ENCODE peak calls at places on chromosomes 16 and 17, in five cellular contexts. V, P, I, Y and N are unnamed samples.

GRCh38 chr17:5587431-5588032 is 3.2 kb upstream of the NLRP1 start:
- DNase-seq in V (peak), P (peak), I (peak), Y (peak), N (peak)

GRCh38 chr16:89949121-89949742 is 677 bp downstream of the DEF8 start:
- DNase-seq in V (no peak), P (no peak), I (no peak), Y (no peak), N (peak)

GRCh38 chr16:87425941-87426340 is 33.8 kb downstream of the MAP1LC3B start:
- DNase-seq in V (no peak), P (no peak), I (no peak), Y (no peak), N (no peak)

GRCh38 chr17:83065660-83066542 is 13.5 kb upstream of the METRNL start:
- DNase-seq in V (no peak), P (no peak), I (no peak), Y (no peak), N (peak)

GRCh38 chr16:27363797-27364196 is 38.2 kb upstream of the IL21R start:
- DNase-seq in V (no peak), P (peak), I (no peak), Y (no peak), N (no peak)

GRCh38 chr17:65553009-65553645 is 8.3 kb downstream of the AXIN2 start:
- DNase-seq in V (peak), P (no peak), I (no peak), Y (no peak), N (no peak)

GRCh38 chr16:57800213-57801097 is 1.8 kb downstream of the KIFC3 start:
- DNase-seq in V (no peak), P (no peak), I (no peak), Y (no peak), N (no peak)

GRCh38 chr17:13079010-13079409 is 61.2 kb upstream of the ELAC2 start:
- DNase-seq in V (peak), P (no peak), I (no peak), Y (no peak), N (no peak)

GRCh38 chr17:28549274-28550132 is 2.9 kb downstream of the UNC119 start:
- DNase-seq in V (no peak), P (no peak), I (peak), Y (peak), N (peak)

GRCh38 chr16:73046484-73047214 is 1.3 kb downstream of the ZFHX3 start:
- DNase-seq in V (no peak), P (peak), I (no peak), Y (no peak), N (no peak)

GRCh38 chr17:32953062-32953461 is 25.1 kb downstream of the TMEM98 start:
- DNase-seq in V (no peak), P (no peak), I (no peak), Y (no peak), N (no peak)

GRCh38 chr17:71975331-71975801 is 145.5 kb upstream of the SOX9 start:
- DNase-seq in V (peak), P (peak), I (no peak), Y (no peak), N (no peak)

GRCh38 chr16:65318138-65318537 is 196.3 kb upstream of the CDH11 start:
- DNase-seq in V (peak), P (no peak), I (no peak), Y (no peak), N (no peak)

GRCh38 chr16:57113042-57113453 is 20.7 kb downstream of the CPNE2 start:
- DNase-seq in V (peak), P (no peak), I (no peak), Y (no peak), N (no peak)

GRCh38 chr17:73695035-73695738 is 50.9 kb upstream of the SDK2 start:
- DNase-seq in V (no peak), P (no peak), I (no peak), Y (no peak), N (no peak)

GRCh38 chr17:8799001-8799850 is at the start of gene MFSD6L:
- DNase-seq in V (no peak), P (no peak), I (no peak), Y (no peak), N (peak)

GRCh38 chr16:49723310-49723709 is 132.6 kb downstream of the ZNF423 start:
- DNase-seq in V (no peak), P (no peak), I (no peak), Y (no peak), N (no peak)

GRCh38 chr17:64130559-64131001 is 636 bp upstream of the ERN1 start:
- DNase-seq in V (peak), P (peak), I (peak), Y (peak), N (peak)

GRCh38 chr17:82031303-82031884 is at the start of gene RAC3:
- DNase-seq in V (no peak), P (peak), I (peak), Y (peak), N (no peak)

GRCh38 chr17:31235110-31235509 is 61.9 kb downstream of the OMG start:
- DNase-seq in V (no peak), P (no peak), I (no peak), Y (no peak), N (no peak)

GRCh38 chr17:61237275-61237674 is 162.4 kb upstream of the TBX2 start:
- DNase-seq in V (no peak), P (no peak), I (no peak), Y (no peak), N (no peak)

GRCh38 chr17:34306466-34306865 is 12.8 kb upstream of the CCL8 start:
- DNase-seq in V (peak), P (peak), I (no peak), Y (no peak), N (no peak)
- TF ChIP-seq CTCF in V (peak), P (no peak), I (no peak), Y (no peak), N (no peak)

GRCh38 chr17:58352018-58352842 is at the start of gene SUPT4H1:
- DNase-seq in V (peak), P (peak), I (peak), Y (peak), N (peak)
- TF ChIP-seq CTCF in V (peak), P (no peak), I (no peak), Y (no peak), N (no peak)

GRCh38 chr16:55376567-55377167 is 52.7 kb downstream of the IRX6 start:
- DNase-seq in V (no peak), P (no peak), I (no peak), Y (no peak), N (no peak)
- TF ChIP-seq CTCF in V (no peak), P (no peak), I (no peak), Y (no peak), N (no peak)

GRCh38 chr16:50818380-50818779 is 76.5 kb downstream of the CYLD start:
- DNase-seq in V (no peak), P (no peak), I (no peak), Y (no peak), N (no peak)

GRCh38 chr16:50820225-50820624 is 78.3 kb downstream of the CYLD start:
- DNase-seq in V (no peak), P (no peak), I (no peak), Y (no peak), N (no peak)

GRCh38 chr16:50822671-50823070 is 80.8 kb downstream of the CYLD start:
- DNase-seq in V (no peak), P (no peak), I (no peak), Y (no peak), N (no peak)

GRCh38 chr16:50819706-50820105 is 77.8 kb downstream of the CYLD start:
- DNase-seq in V (no peak), P (no peak), I (no peak), Y (no peak), N (no peak)

GRCh38 chr16:50821586-50821985 is 79.7 kb downstream of the CYLD start:
- DNase-seq in V (no peak), P (peak), I (no peak), Y (no peak), N (no peak)
- TF ChIP-seq CTCF in V (peak), P (peak), I (no peak), Y (no peak), N (no peak)

DNA sequence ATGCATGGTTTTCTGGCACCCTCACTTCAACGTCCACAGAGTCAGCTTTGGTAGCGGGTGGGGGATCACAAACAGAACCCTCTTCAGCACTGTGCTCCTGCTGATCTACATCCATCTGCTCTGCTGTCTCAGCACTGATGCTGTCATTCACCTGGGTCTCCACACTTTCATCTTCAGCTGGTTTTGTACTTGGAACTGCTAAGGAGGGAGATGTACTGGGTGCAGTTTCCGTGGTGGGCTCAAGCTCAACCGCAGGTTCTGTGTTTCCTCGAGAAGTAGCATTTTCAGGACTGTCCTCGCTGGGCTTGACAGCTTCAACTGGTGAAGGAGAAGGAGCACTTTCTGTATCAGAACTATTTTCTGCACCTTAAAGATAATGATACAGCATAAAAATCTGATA is 101.8 kb downstream of the TTC19 start:
- DNase-seq in V (no peak), P (no peak), I (no peak), Y (no peak), N (no peak)
- TF ChIP-seq CTCF in V (no peak), P (no peak), I (no peak), Y (no peak), N (no peak)

DNA sequence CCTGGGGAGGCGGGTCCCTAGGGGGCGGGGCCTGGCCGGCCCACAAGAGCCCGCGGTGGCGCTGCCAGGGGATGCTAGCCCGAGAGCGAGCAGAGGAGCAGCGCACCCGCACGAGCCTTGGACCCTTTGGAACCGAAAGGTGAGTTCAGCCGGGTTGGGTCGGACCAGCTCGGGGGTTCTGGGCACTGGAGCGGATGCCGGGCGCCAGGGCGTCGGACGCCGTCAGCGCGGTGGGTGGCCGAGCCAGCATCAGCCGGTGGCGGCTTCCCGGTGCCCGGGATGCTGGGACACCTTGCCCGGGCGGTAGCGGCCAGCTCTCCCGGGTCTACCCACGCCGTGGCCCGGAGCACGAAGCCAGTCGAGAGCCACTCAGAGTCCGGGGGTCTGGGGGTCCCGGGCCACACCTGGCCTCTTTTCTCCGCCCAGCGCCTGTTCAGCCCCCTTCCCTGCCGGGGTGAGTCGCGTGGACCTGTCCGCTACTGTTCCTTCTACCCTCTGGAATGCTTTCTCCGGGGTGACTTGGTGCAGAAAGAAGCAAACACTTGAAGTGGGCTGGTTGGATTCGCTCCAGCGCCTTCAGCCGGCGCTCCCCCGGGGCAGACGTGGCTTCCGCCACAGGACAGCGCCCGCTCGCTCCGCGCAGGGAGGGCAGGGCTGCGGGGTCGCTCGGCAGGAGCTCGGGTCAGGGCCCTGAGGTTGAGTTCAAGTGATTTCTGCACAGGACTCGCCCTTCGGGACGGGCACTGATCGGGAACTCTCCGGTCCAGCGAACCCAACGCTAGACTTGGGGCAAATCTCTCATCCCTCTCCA is at the start of gene SCNN1G:
- DNase-seq in V (no peak), P (no peak), I (peak), Y (no peak), N (no peak)
- TF ChIP-seq CTCF in V (no peak), P (peak), I (no peak), Y (no peak), N (peak)

GRCh38 chr17:44969144-44969780 is 1.2 kb upstream of the C1QL1 start:
- DNase-seq in V (no peak), P (no peak), I (no peak), Y (no peak), N (no peak)

GRCh38 chr17:44970136-44970737 is 2.1 kb upstream of the C1QL1 start:
- DNase-seq in V (peak), P (no peak), I (no peak), Y (no peak), N (peak)

GRCh38 chr17:44972953-44973352 is 4.8 kb upstream of the C1QL1 start:
- DNase-seq in V (peak), P (peak), I (no peak), Y (no peak), N (no peak)

GRCh38 chr17:44968225-44969143 is at the start of gene C1QL1:
- DNase-seq in V (peak), P (peak), I (peak), Y (peak), N (peak)

DNA sequence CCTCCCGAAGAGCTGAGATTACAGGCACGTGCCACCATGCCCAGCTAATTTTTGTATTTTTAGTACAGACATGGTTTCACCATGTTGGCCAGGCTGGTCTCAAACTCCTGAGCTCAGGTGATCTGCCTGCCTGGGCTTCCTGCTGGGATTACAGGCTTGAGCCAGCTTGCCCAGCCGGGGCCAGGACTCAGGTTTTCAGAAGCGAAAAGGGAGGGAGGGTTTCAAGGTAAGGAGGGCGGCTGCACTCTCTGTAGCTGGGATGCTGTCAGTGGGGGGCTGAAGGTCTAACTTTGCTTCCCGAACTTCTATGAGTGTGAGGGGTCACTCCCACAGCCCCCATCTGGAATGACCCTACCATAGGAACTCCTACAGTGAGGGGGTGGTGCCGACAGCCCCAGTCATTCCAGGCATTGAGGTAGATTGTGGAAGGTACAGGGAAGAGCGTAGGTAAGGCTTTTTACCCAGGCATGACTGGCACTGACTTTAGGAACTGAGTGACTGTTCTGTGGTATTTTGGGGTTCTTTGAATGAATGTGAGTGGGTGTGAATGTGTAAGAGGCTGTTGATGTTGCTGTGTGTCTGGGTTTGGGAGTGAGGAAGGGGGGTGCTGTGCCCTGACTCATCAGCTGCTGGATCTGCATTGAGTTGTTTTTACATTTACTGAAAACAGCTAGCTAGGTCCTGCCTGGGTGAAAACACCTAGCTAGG is 3.8 kb upstream of the C1QL1 start:
- DNase-seq in V (peak), P (no peak), I (no peak), Y (no peak), N (peak)
- TF ChIP-seq CTCF in V (no peak), P (no peak), I (no peak), Y (no peak), N (no peak)

DNA sequence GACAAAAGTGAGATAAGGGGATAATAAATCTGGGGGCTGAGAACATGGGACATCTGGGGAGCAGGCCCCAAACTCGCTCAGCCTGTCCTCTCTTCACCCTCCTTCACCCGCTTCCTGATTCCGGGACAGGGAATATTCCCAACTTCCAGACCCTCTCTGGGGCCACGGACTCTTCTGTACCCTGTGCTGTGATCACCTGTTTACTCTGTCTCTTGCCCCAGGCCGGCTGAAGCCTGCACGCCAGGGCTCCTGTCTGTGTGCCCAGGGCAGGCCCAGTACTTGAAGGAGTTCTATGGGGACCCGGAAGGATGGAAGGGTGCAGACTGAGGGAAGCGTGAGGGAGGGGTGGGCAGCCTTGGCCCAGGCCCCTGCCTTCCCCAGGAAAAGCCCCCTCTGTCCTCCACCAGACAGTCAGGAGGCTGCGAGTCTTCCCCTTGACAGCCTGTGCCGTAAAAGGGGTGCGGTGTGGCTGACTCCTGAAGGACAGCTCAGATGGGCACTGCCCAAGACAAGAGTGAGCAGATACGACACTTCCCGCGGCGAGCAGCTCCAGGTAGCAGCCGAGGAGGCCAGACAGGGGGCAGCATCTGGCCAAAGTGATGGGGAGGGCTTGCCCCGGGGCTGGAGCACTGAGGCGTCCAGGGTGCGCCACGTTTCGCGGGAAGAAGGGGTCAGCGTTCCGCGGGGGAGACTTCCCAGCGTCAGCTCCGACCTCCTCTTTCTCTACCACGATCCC is 1.0 kb upstream of the CCNF start:
- DNase-seq in V (no peak), P (peak), I (peak), Y (peak), N (peak)
- TF ChIP-seq CTCF in V (peak), P (peak), I (peak), Y (no peak), N (peak)

GRCh38 chr17:80552523-80552922 is 7.9 kb downstream of the RPTOR start:
- DNase-seq in V (no peak), P (no peak), I (no peak), Y (no peak), N (no peak)
- TF ChIP-seq CTCF in V (no peak), P (no peak), I (no peak), Y (no peak), N (no peak)